ENCODE peak calls at places on chromosomes 2 and 18, in five cellular contexts. One of them, this sample, is unnamed.

GRCh38 chr2:49490710-49491109 is 336.4 kb upstream of the FSHR start:
- DNase-seq in NCI-H1694 treated with DMSO at 0.1 percent for 48 hours: no peak
- DNase-seq in cardiac muscle cell: peak
- DNase-seq in WTC11: peak
- DNase-seq in tibial artery: no peak
- DNase-seq in this sample: no peak

GRCh38 chr2:28639836-28640235 is 111.8 kb upstream of the PPP1CB start:
- DNase-seq in tibial artery: no peak
- DNase-seq in NCI-H1694 treated with DMSO at 0.1 percent for 48 hours: no peak
- DNase-seq in WTC11: no peak
- DNase-seq in cardiac muscle cell: no peak
- DNase-seq in this sample: no peak

GRCh38 chr2:26687785-26688184 is 4.7 kb upstream of the KCNK3 start:
- DNase-seq in cardiac muscle cell: no peak
- DNase-seq in WTC11: no peak
- DNase-seq in NCI-H1694 treated with DMSO at 0.1 percent for 48 hours: no peak
- DNase-seq in tibial artery: no peak
- DNase-seq in this sample: no peak

GRCh38 chr18:32358529-32358928 is 112.2 kb downstream of the GAREM1 start:
- DNase-seq in cardiac muscle cell: no peak
- DNase-seq in WTC11: no peak
- DNase-seq in tibial artery: no peak
- DNase-seq in NCI-H1694 treated with DMSO at 0.1 percent for 48 hours: no peak
- DNase-seq in this sample: no peak

GRCh38 chr2:238670341-238670681 is 177.6 kb upstream of the TWIST2 start:
- DNase-seq in WTC11: no peak
- DNase-seq in tibial artery: no peak
- DNase-seq in NCI-H1694 treated with DMSO at 0.1 percent for 48 hours: no peak
- DNase-seq in cardiac muscle cell: no peak
- DNase-seq in this sample: no peak

GRCh38 chr2:205041472-205042130 is 496.3 kb downstream of the PARD3B start:
- DNase-seq in NCI-H1694 treated with DMSO at 0.1 percent for 48 hours: no peak
- DNase-seq in cardiac muscle cell: no peak
- DNase-seq in WTC11: no peak
- DNase-seq in tibial artery: no peak
- DNase-seq in this sample: no peak

GRCh38 chr2:199685669-199686068 is 165.3 kb downstream of the FTCDNL1 start:
- DNase-seq in WTC11: no peak
- DNase-seq in cardiac muscle cell: no peak
- DNase-seq in NCI-H1694 treated with DMSO at 0.1 percent for 48 hours: no peak
- DNase-seq in tibial artery: no peak
- DNase-seq in this sample: no peak

GRCh38 chr2:141692829-141693228 is 438.0 kb downstream of the LRP1B start:
- DNase-seq in WTC11: no peak
- DNase-seq in cardiac muscle cell: no peak
- DNase-seq in tibial artery: no peak
- DNase-seq in NCI-H1694 treated with DMSO at 0.1 percent for 48 hours: no peak
- DNase-seq in this sample: no peak

GRCh38 chr2:95278051-95278471 is 3.8 kb downstream of the PROM2 start:
- DNase-seq in tibial artery: no peak
- DNase-seq in NCI-H1694 treated with DMSO at 0.1 percent for 48 hours: no peak
- DNase-seq in cardiac muscle cell: peak
- DNase-seq in WTC11: no peak
- DNase-seq in this sample: peak

GRCh38 chr2:161243312-161243711 is 64.9 kb upstream of the PSMD14 start:
- DNase-seq in tibial artery: no peak
- DNase-seq in cardiac muscle cell: no peak
- DNase-seq in WTC11: no peak
- DNase-seq in NCI-H1694 treated with DMSO at 0.1 percent for 48 hours: no peak
- DNase-seq in this sample: no peak

GRCh38 chr18:22009242-22009641 is 160.1 kb upstream of the GATA6 start:
- DNase-seq in WTC11: no peak
- DNase-seq in cardiac muscle cell: no peak
- DNase-seq in tibial artery: no peak
- DNase-seq in NCI-H1694 treated with DMSO at 0.1 percent for 48 hours: no peak
- DNase-seq in this sample: no peak

GRCh38 chr2:112831380-112831930 is 5.1 kb downstream of the IL1B start:
- DNase-seq in NCI-H1694 treated with DMSO at 0.1 percent for 48 hours: no peak
- DNase-seq in cardiac muscle cell: no peak
- DNase-seq in tibial artery: no peak
- DNase-seq in WTC11: no peak
- DNase-seq in this sample: peak

GRCh38 chr18:29196307-29196706 is 1019.4 kb upstream of the CDH2 start:
- DNase-seq in tibial artery: no peak
- DNase-seq in cardiac muscle cell: no peak
- DNase-seq in NCI-H1694 treated with DMSO at 0.1 percent for 48 hours: no peak
- DNase-seq in WTC11: no peak
- DNase-seq in this sample: no peak

GRCh38 chr2:227295806-227296205 is 29.2 kb upstream of the MFF start:
- DNase-seq in tibial artery: no peak
- DNase-seq in cardiac muscle cell: no peak
- DNase-seq in WTC11: no peak
- DNase-seq in NCI-H1694 treated with DMSO at 0.1 percent for 48 hours: no peak
- DNase-seq in this sample: no peak

GRCh38 chr18:49723648-49724180 is 89.6 kb downstream of the ACAA2 start:
- DNase-seq in tibial artery: no peak
- DNase-seq in cardiac muscle cell: peak
- DNase-seq in WTC11: no peak
- DNase-seq in NCI-H1694 treated with DMSO at 0.1 percent for 48 hours: no peak
- DNase-seq in this sample: peak

GRCh38 chr2:238224636-238225035 is 15.2 kb downstream of the HES6 start:
- DNase-seq in WTC11: no peak
- DNase-seq in cardiac muscle cell: no peak
- DNase-seq in tibial artery: no peak
- DNase-seq in NCI-H1694 treated with DMSO at 0.1 percent for 48 hours: no peak
- DNase-seq in this sample: no peak

GRCh38 chr2:218984239-218985020 is 554 bp downstream of the FEV start:
- DNase-seq in WTC11: peak
- DNase-seq in cardiac muscle cell: peak
- DNase-seq in tibial artery: no peak
- DNase-seq in NCI-H1694 treated with DMSO at 0.1 percent for 48 hours: no peak
- DNase-seq in this sample: peak

GRCh38 chr2:98847853-98848252 is 88.2 kb downstream of the CRACDL start:
- DNase-seq in tibial artery: no peak
- DNase-seq in cardiac muscle cell: peak
- DNase-seq in WTC11: no peak
- DNase-seq in NCI-H1694 treated with DMSO at 0.1 percent for 48 hours: no peak
- DNase-seq in this sample: peak

GRCh38 chr2:60317831-60318230 is 235.6 kb downstream of the BCL11A start:
- DNase-seq in tibial artery: no peak
- DNase-seq in WTC11: no peak
- DNase-seq in NCI-H1694 treated with DMSO at 0.1 percent for 48 hours: no peak
- DNase-seq in cardiac muscle cell: no peak
- DNase-seq in this sample: no peak

GRCh38 chr2:44362207-44363015 is 664 bp downstream of the CAMKMT start:
- DNase-seq in NCI-H1694 treated with DMSO at 0.1 percent for 48 hours: peak
- DNase-seq in cardiac muscle cell: peak
- DNase-seq in tibial artery: peak
- DNase-seq in WTC11: peak
- DNase-seq in this sample: peak

GRCh38 chr2:239712755-239713154 is 311.9 kb upstream of the HDAC4 start:
- DNase-seq in WTC11: no peak
- DNase-seq in cardiac muscle cell: no peak
- DNase-seq in NCI-H1694 treated with DMSO at 0.1 percent for 48 hours: no peak
- DNase-seq in tibial artery: no peak
- DNase-seq in this sample: no peak

GRCh38 chr2:229445013-229445412 is 173.9 kb upstream of the PID1 start:
- DNase-seq in tibial artery: peak
- DNase-seq in NCI-H1694 treated with DMSO at 0.1 percent for 48 hours: no peak
- DNase-seq in cardiac muscle cell: peak
- DNase-seq in WTC11: no peak
- DNase-seq in this sample: peak

GRCh38 chr2:65431417-65432226 is 777 bp downstream of the SPRED2 start:
- DNase-seq in WTC11: peak
- DNase-seq in cardiac muscle cell: peak
- DNase-seq in NCI-H1694 treated with DMSO at 0.1 percent for 48 hours: peak
- DNase-seq in tibial artery: peak
- DNase-seq in this sample: peak

GRCh38 chr2:65402780-65403528 is 29.4 kb downstream of the SPRED2 start:
- DNase-seq in WTC11: no peak
- DNase-seq in NCI-H1694 treated with DMSO at 0.1 percent for 48 hours: no peak
- DNase-seq in cardiac muscle cell: peak
- DNase-seq in tibial artery: no peak
- DNase-seq in this sample: no peak

GRCh38 chr2:231199219-231199618 is 788 bp downstream of the ARMC9 start:
- DNase-seq in tibial artery: peak
- DNase-seq in NCI-H1694 treated with DMSO at 0.1 percent for 48 hours: no peak
- DNase-seq in cardiac muscle cell: peak
- DNase-seq in WTC11: no peak
- DNase-seq in this sample: no peak

GRCh38 chr2:197498627-197498936 is 1.1 kb downstream of the HSPD1 start:
- DNase-seq in tibial artery: no peak
- DNase-seq in WTC11: no peak
- DNase-seq in NCI-H1694 treated with DMSO at 0.1 percent for 48 hours: no peak
- DNase-seq in cardiac muscle cell: no peak
- DNase-seq in this sample: no peak

GRCh38 chr2:160694221-160694620 is 200.6 kb upstream of the RBMS1 start:
- DNase-seq in WTC11: no peak
- DNase-seq in tibial artery: no peak
- DNase-seq in cardiac muscle cell: no peak
- DNase-seq in NCI-H1694 treated with DMSO at 0.1 percent for 48 hours: no peak
- DNase-seq in this sample: no peak

GRCh38 chr2:37560241-37560848 is 111.1 kb downstream of the CDC42EP3 start:
- DNase-seq in NCI-H1694 treated with DMSO at 0.1 percent for 48 hours: peak
- DNase-seq in tibial artery: no peak
- DNase-seq in WTC11: no peak
- DNase-seq in cardiac muscle cell: no peak
- DNase-seq in this sample: no peak

This sample was measured in lung microvascular endothelial cell.